ENCODE peak calls at places on chromosomes 5 and 9, in ten cellular contexts. One of them, this sample, is unnamed.

GRCh38 chr9:69412741-69413150 is 87.7 kb downstream of the ENTREP1 start:
- DNase-seq in NCI-H2081: no peak
- DNase-seq in sciatic nerve: no peak
- DNase-seq in iris pigment epithelial cell: peak; percentile 69
- DNase-seq in AG08395: peak; percentile 77
- DNase-seq in T-helper 1 cell: no peak
- DNase-seq in A172: no peak
- DNase-seq in fibroblast of mammary gland: peak; percentile 64
- DNase-seq in T-cell: no peak
- DNase-seq in adipocyte: peak; percentile 77
- DNase-seq in this sample: peak; percentile 89

GRCh38 chr5:176500511-176500910 is 36.7 kb downstream of the RNF44 start:
- DNase-seq in A172: no peak
- DNase-seq in fibroblast of mammary gland: peak; percentile 46
- DNase-seq in AG08395: no peak
- DNase-seq in NCI-H2081: no peak
- DNase-seq in adipocyte: peak; percentile 5
- DNase-seq in T-cell: no peak
- DNase-seq in sciatic nerve: no peak
- DNase-seq in iris pigment epithelial cell: no peak
- DNase-seq in T-helper 1 cell: no peak
- DNase-seq in this sample: no peak

GRCh38 chr9:21060919-21061561 is 16.7 kb downstream of the IFNB1 start:
- DNase-seq in T-helper 1 cell: no peak
- DNase-seq in A172: no peak
- DNase-seq in T-cell: no peak
- DNase-seq in fibroblast of mammary gland: peak; percentile 73
- DNase-seq in AG08395: peak; percentile 62
- DNase-seq in iris pigment epithelial cell: peak; percentile 38
- DNase-seq in adipocyte: peak; percentile 91
- DNase-seq in NCI-H2081: no peak
- DNase-seq in sciatic nerve: no peak
- DNase-seq in this sample: no peak

GRCh38 chr5:120368923-120369715 is 95.0 kb upstream of the PRR16 start:
- DNase-seq in AG08395: no peak
- DNase-seq in fibroblast of mammary gland: no peak
- DNase-seq in T-cell: no peak
- DNase-seq in T-helper 1 cell: no peak
- DNase-seq in adipocyte: no peak
- DNase-seq in sciatic nerve: no peak
- DNase-seq in NCI-H2081: peak; percentile 83
- DNase-seq in iris pigment epithelial cell: no peak
- DNase-seq in A172: no peak
- DNase-seq in this sample: no peak

GRCh38 chr5:72467987-72468386 is 39.2 kb downstream of the ZNF366 start:
- DNase-seq in A172: peak; percentile 69
- DNase-seq in iris pigment epithelial cell: peak; percentile 90
- DNase-seq in AG08395: peak; percentile 27
- DNase-seq in T-helper 1 cell: no peak
- DNase-seq in adipocyte: peak; percentile 55
- DNase-seq in sciatic nerve: no peak
- DNase-seq in T-cell: no peak
- DNase-seq in NCI-H2081: no peak
- DNase-seq in fibroblast of mammary gland: peak; percentile 84
- DNase-seq in this sample: peak; percentile 52

GRCh38 chr9:5832093-5832542 is 799 bp downstream of the ERMP1 start:
- DNase-seq in T-helper 1 cell: peak; percentile 11
- DNase-seq in fibroblast of mammary gland: no peak
- DNase-seq in T-cell: no peak
- DNase-seq in NCI-H2081: no peak
- DNase-seq in adipocyte: peak; percentile 22
- DNase-seq in iris pigment epithelial cell: no peak
- DNase-seq in sciatic nerve: no peak
- DNase-seq in AG08395: no peak
- DNase-seq in A172: no peak
- DNase-seq in this sample: no peak

GRCh38 chr5:98933446-98934072 is 4.8 kb upstream of the CHD1 start:
- DNase-seq in AG08395: no peak
- DNase-seq in adipocyte: no peak
- DNase-seq in fibroblast of mammary gland: no peak
- DNase-seq in sciatic nerve: no peak
- DNase-seq in A172: no peak
- DNase-seq in T-cell: peak; percentile 45
- DNase-seq in T-helper 1 cell: peak; percentile 16
- DNase-seq in iris pigment epithelial cell: no peak
- DNase-seq in NCI-H2081: no peak
- DNase-seq in this sample: no peak

GRCh38 chr5:32282633-32283032 is 30.1 kb downstream of the MTMR12 start:
- DNase-seq in T-helper 1 cell: no peak
- DNase-seq in A172: no peak
- DNase-seq in fibroblast of mammary gland: no peak
- DNase-seq in AG08395: no peak
- DNase-seq in sciatic nerve: no peak
- DNase-seq in iris pigment epithelial cell: no peak
- DNase-seq in adipocyte: no peak
- DNase-seq in T-cell: no peak
- DNase-seq in NCI-H2081: no peak
- DNase-seq in this sample: no peak

GRCh38 chr5:96198673-96199072 is 234.4 kb downstream of the PCSK1 start:
- DNase-seq in adipocyte: peak; percentile 28
- DNase-seq in T-cell: no peak
- DNase-seq in NCI-H2081: no peak
- DNase-seq in fibroblast of mammary gland: peak; percentile 55
- DNase-seq in AG08395: no peak
- DNase-seq in T-helper 1 cell: no peak
- DNase-seq in A172: no peak
- DNase-seq in iris pigment epithelial cell: no peak
- DNase-seq in sciatic nerve: no peak
- DNase-seq in this sample: no peak

GRCh38 chr9:78788101-78788500 is 491.2 kb downstream of the PSAT1 start:
- DNase-seq in iris pigment epithelial cell: peak; percentile 61
- DNase-seq in A172: no peak
- DNase-seq in T-helper 1 cell: no peak
- DNase-seq in adipocyte: peak; percentile 44
- DNase-seq in T-cell: no peak
- DNase-seq in sciatic nerve: no peak
- DNase-seq in fibroblast of mammary gland: no peak
- DNase-seq in NCI-H2081: no peak
- DNase-seq in AG08395: peak; percentile 56
- DNase-seq in this sample: peak; percentile 29

GRCh38 chr9:94985649-94986048 is 259.1 kb downstream of the AOPEP start:
- DNase-seq in sciatic nerve: no peak
- DNase-seq in AG08395: no peak
- DNase-seq in fibroblast of mammary gland: no peak
- DNase-seq in A172: no peak
- DNase-seq in adipocyte: no peak
- DNase-seq in T-helper 1 cell: no peak
- DNase-seq in iris pigment epithelial cell: no peak
- DNase-seq in NCI-H2081: no peak
- DNase-seq in T-cell: no peak
- DNase-seq in this sample: no peak

This sample was measured in AG08396.